ENCODE peak calls at places on chromosomes 13 and 19, in seven cellular contexts. B is GM04504; Q is RPMI7951; U is activated T-helper 1 cell treated with anti-CD3 and anti-CD28 coated beads, Interleukin-12 subunit alpha, Interleukin-12 subunit beta, Interleukin-2, Interleukin-4 antibody, amounts not matched to agents 30 ng/mL and 10 ng/mL and 1 ng/mL, durations not matched to agents 14 hours and 24 hours and 36 hours; S is tibial nerve; L is NCI-H2171 treated with DMSO at 0.1 percent for 48 hours; T is stimulated activated CD8-positive, alpha-beta memory T cell treated with anti-CD3 and anti-CD28 coated beads, Interleukin-7, amount 100 ng/mL, for 1 hour. J is an unnamed sample.

GRCh38 chr13:100274942-100275506 is 186.1 kb downstream of the PCCA start:
- DNase-seq in U (no peak), T (no peak), S (no peak), Q (peak), B (no peak), L (no peak), J (no peak)

GRCh38 chr13:50867641-50867952 is 24.1 kb upstream of the DLEU7 start:
- DNase-seq in S (no peak), L (no peak), Q (no peak), T (no peak), U (no peak), B (no peak), J (no peak)

GRCh38 chr13:45409993-45410392 is 8.2 kb downstream of the SLC25A30 start:
- DNase-seq in T (no peak), U (no peak), L (no peak), Q (no peak), B (no peak), S (no peak), J (no peak)

GRCh38 chr19:29524201-29524911 is 1.4 kb upstream of the VSTM2B start:
- DNase-seq in B (no peak), Q (no peak), L (peak), T (no peak), U (no peak), S (no peak), J (no peak)

GRCh38 chr19:12721656-12722565 is 1.8 kb downstream of the TNPO2 start:
- DNase-seq in S (no peak), T (no peak), B (no peak), L (peak), U (peak), Q (peak), J (peak)

GRCh38 chr13:76440568-76440967 is 445.6 kb downstream of the KCTD12 start:
- DNase-seq in L (no peak), T (no peak), S (no peak), U (no peak), Q (no peak), B (no peak), J (peak)

GRCh38 chr13:26184791-26185250 is 37.3 kb downstream of the RNF6 start:
- DNase-seq in S (peak), L (peak), U (peak), B (peak), T (peak), Q (peak), J (peak)

GRCh38 chr13:114161644-114162532 is 17.2 kb upstream of the CFAP97D2 start:
- DNase-seq in S (peak), L (no peak), U (no peak), T (no peak), B (no peak), Q (peak), J (no peak)

GRCh38 chr13:40283666-40284065 is 382.8 kb downstream of the FOXO1 start:
- DNase-seq in L (no peak), U (no peak), B (no peak), S (no peak), T (no peak), Q (no peak), J (no peak)

GRCh38 chr19:3831601-3832000 is 37.2 kb downstream of the ZFR2 start:
- DNase-seq in U (no peak), S (no peak), B (no peak), L (no peak), T (no peak), Q (no peak), J (no peak)

GRCh38 chr13:71770710-71771109 is 96.3 kb downstream of the DACH1 start:
- DNase-seq in B (no peak), T (no peak), L (no peak), S (no peak), Q (no peak), U (no peak), J (no peak)

GRCh38 chr19:32018014-32018413 is 327.4 kb upstream of the ZNF507 start:
- DNase-seq in U (no peak), S (peak), B (no peak), Q (peak), L (no peak), T (no peak), J (no peak)

GRCh38 chr19:45981350-45981749 is 7.7 kb upstream of the NOVA2 start:
- DNase-seq in Q (no peak), L (no peak), S (no peak), U (no peak), B (no peak), T (no peak), J (no peak)

GRCh38 chr19:10768936-10769335 is 51.1 kb downstream of the DNM2 start:
- DNase-seq in U (no peak), Q (no peak), S (no peak), T (no peak), L (no peak), B (no peak), J (no peak)

GRCh38 chr13:20033486-20033885 is 75.0 kb downstream of the ZMYM2 start:
- DNase-seq in B (no peak), S (no peak), U (no peak), T (no peak), L (no peak), Q (no peak), J (no peak)

GRCh38 chr13:28497143-28497876 is 2.4 kb upstream of the FLT1 start:
- DNase-seq in Q (no peak), T (no peak), L (no peak), B (no peak), S (no peak), U (no peak), J (no peak)

GRCh38 chr13:25840931-25841330 is 210.9 kb downstream of the SHISA2 start:
- DNase-seq in S (no peak), B (no peak), L (no peak), Q (no peak), T (no peak), U (no peak), J (no peak)

GRCh38 chr13:31105020-31105800 is 56.5 kb downstream of the HSPH1 start:
- DNase-seq in S (peak), L (no peak), T (no peak), Q (no peak), U (no peak), B (no peak), J (no peak)

GRCh38 chr13:44271915-44272341 is 101.7 kb upstream of the SERP2 start:
- DNase-seq in Q (peak), S (peak), L (no peak), U (no peak), T (no peak), B (no peak), J (no peak)

GRCh38 chr13:96421314-96421713 is 331.4 kb downstream of the HS6ST3 start:
- DNase-seq in Q (no peak), B (no peak), S (no peak), T (no peak), U (no peak), L (no peak), J (no peak)

GRCh38 chr19:30226464-30227070 is 145.6 kb upstream of the ZNF536 start:
- DNase-seq in L (peak), B (no peak), S (no peak), U (no peak), Q (no peak), T (no peak), J (no peak)

GRCh38 chr19:19111967-19112580 is 26.2 kb downstream of the TMEM161A start:
- DNase-seq in U (no peak), L (no peak), S (no peak), B (no peak), Q (no peak), T (no peak), J (no peak)

GRCh38 chr13:35712907-35713685 is 236.6 kb upstream of the MAB21L1 start:
- DNase-seq in B (peak), Q (peak), T (no peak), L (peak), S (no peak), U (no peak), J (no peak)

GRCh38 chr19:3955688-3956087 is 15.2 kb downstream of the DAPK3 start:
- DNase-seq in Q (no peak), L (no peak), B (no peak), S (no peak), T (no peak), U (no peak), J (no peak)

GRCh38 chr13:46168341-46168740 is 13.6 kb downstream of the LCP1 start:
- DNase-seq in U (no peak), B (no peak), Q (peak), T (peak), L (no peak), S (peak), J (peak)

GRCh38 chr19:18204394-18205179 is 745 bp upstream of the RAB3A start:
- DNase-seq in L (no peak), S (peak), T (no peak), B (no peak), U (no peak), Q (peak), J (peak)